ENCODE peak calls at places on chromosomes 1 and 21, in nine cellular contexts. Y, M, R, G, H, N, O, T and Z are unnamed samples. For H3K27me3, the result is how much of the 10 kb centered on the place peaks cover.

GRCh38 chr1:231240531-231240882 is 505 bp upstream of the GNPAT start:
- DNase-seq in O (no peak), H (no peak), M (no peak), Y (no peak), R (no peak), T (no peak), G (no peak), N (no peak), Z (no peak)

GRCh38 chr1:33893147-33893830 is 29.4 kb downstream of the HMGB4 start:
- DNase-seq in R (peak), N (no peak), Y (peak), G (no peak), T (no peak), O (no peak), H (no peak), M (no peak), Z (no peak)

GRCh38 chr1:3315399-3315798 is 139.1 kb upstream of the ARHGEF16 start:
- DNase-seq in T (no peak), R (no peak), M (no peak), N (no peak), H (no peak), G (no peak), Y (no peak), O (no peak), Z (no peak)

GRCh38 chr1:54107131-54107530 is 45.7 kb downstream of the CDCP2 start:
- DNase-seq in T (no peak), O (no peak), N (no peak), G (no peak), Y (no peak), M (no peak), H (no peak), R (no peak), Z (no peak)

GRCh38 chr1:43235451-43236121 is 34.2 kb upstream of the TMEM125 start:
- DNase-seq in M (no peak), G (no peak), Y (peak), N (no peak), R (no peak), T (no peak), O (peak), H (peak), Z (peak)

GRCh38 chr1:107153033-107153432 is 12.2 kb downstream of the NTNG1 start:
- DNase-seq in M (no peak), T (no peak), O (no peak), H (no peak), R (no peak), G (no peak), Y (no peak), N (no peak), Z (no peak)

GRCh38 chr1:21647431-21648373 is 21.5 kb downstream of the RAP1GAP start:
- DNase-seq in N (peak), M (peak), T (no peak), O (no peak), Y (no peak), R (peak), H (no peak), G (peak), Z (no peak)

GRCh38 chr21:35614412-35614901 is 445.9 kb downstream of the SETD4 start:
- DNase-seq in O (no peak), H (no peak), N (no peak), R (no peak), Y (no peak), G (no peak), M (peak), T (no peak), Z (no peak)

GRCh38 chr1:240967070-240967724 is 355.2 kb upstream of the GREM2 start:
- DNase-seq in M (no peak), G (no peak), H (no peak), N (no peak), R (no peak), O (no peak), T (no peak), Y (no peak), Z (no peak)

GRCh38 chr1:177017453-177017852 is 147.1 kb downstream of the ASTN1 start:
- DNase-seq in R (no peak), O (no peak), Y (no peak), H (no peak), M (no peak), T (no peak), G (no peak), N (no peak), Z (no peak)

GRCh38 chr1:81472387-81472786 is 328.3 kb upstream of the ADGRL2 start:
- DNase-seq in R (no peak), G (no peak), M (no peak), H (no peak), N (no peak), T (no peak), Y (no peak), O (no peak), Z (no peak)

GRCh38 chr1:97797403-97798183 is 123.2 kb downstream of the DPYD start:
- DNase-seq in M (no peak), R (no peak), G (no peak), O (peak), T (no peak), Y (no peak), H (no peak), N (no peak), Z (no peak)

GRCh38 chr1:34784751-34785221 is 3.8 kb downstream of the GJB3 start:
- DNase-seq in R (no peak), Y (peak), G (no peak), M (no peak), T (no peak), H (no peak), N (no peak), O (no peak), Z (no peak)

GRCh38 chr21:43323244-43324005 is 103.5 kb downstream of the SIK1 start:
- DNase-seq in N (peak), H (peak), T (peak), Y (no peak), R (no peak), G (peak), O (peak), M (no peak), Z (peak)

GRCh38 chr1:30345525-30346145 is 377.8 kb downstream of the MATN1 start:
- DNase-seq in R (no peak), N (no peak), G (no peak), O (no peak), T (no peak), H (no peak), Y (no peak), M (no peak), Z (no peak)

GRCh38 chr1:235047331-235047871 is 81.2 kb downstream of the TOMM20 start:
- DNase-seq in T (no peak), N (no peak), O (no peak), M (no peak), G (no peak), Y (no peak), R (no peak), H (no peak), Z (peak)

GRCh38 chr1:115717541-115717940 is 51.0 kb downstream of the CASQ2 start:
- DNase-seq in N (peak), T (no peak), H (no peak), M (peak), G (peak), Y (peak), R (no peak), O (no peak), Z (peak)

GRCh38 chr21:31558839-31559367 is 100.6 kb upstream of the SOD1 start:
- DNase-seq in T (peak), M (peak), H (peak), Y (peak), G (peak), O (peak), N (peak), R (peak), Z (peak)

GRCh38 chr21:44331650-44332306 is 7.4 kb downstream of the CFAP410 start:
- DNase-seq in N (no peak), M (no peak), Y (no peak), G (no peak), T (no peak), O (peak), H (no peak), R (no peak), Z (no peak)

GRCh38 chr1:150477320-150477719 is 9.9 kb upstream of the TARS2 start:
- DNase-seq in H (no peak), N (no peak), O (no peak), Y (no peak), G (peak), M (no peak), T (no peak), R (no peak), Z (no peak)

GRCh38 chr21:31730687-31731111 is 1.2 kb downstream of the SCAF4 start:
- DNase-seq in M (no peak), T (no peak), O (no peak), N (no peak), R (no peak), G (no peak), Y (no peak), H (no peak), Z (no peak)

GRCh38 chr1:31703431-31704260 is at the start of gene COL16A1:
- DNase-seq in Y (peak), M (no peak), O (peak), H (peak), R (no peak), T (peak), G (peak), N (peak), Z (peak)

GRCh38 chr1:187236145-187236544 is 407.4 kb downstream of the PLA2G4A start:
- DNase-seq in M (no peak), G (no peak), R (no peak), Y (no peak), T (no peak), H (no peak), N (no peak), O (no peak), Z (no peak)

GRCh38 chr1:43302226-43302625 is 1.4 kb downstream of the TIE1 start:
- DNase-seq in T (no peak), G (no peak), Y (no peak), H (no peak), R (no peak), N (no peak), O (no peak), M (no peak), Z (no peak)

GRCh38 chr1:93501399-93501798 is 53.5 kb downstream of the FNBP1L start:
- DNase-seq in M (no peak), Y (no peak), O (no peak), T (no peak), G (no peak), H (no peak), N (no peak), R (no peak), Z (no peak)

GRCh38 chr1:164785841-164786534 is 227.0 kb downstream of the PBX1 start:
- DNase-seq in N (peak), O (no peak), R (no peak), H (no peak), G (no peak), Y (no peak), T (no peak), M (no peak), Z (peak)

GRCh38 chr1:8006037-8006963 is 19.8 kb downstream of the ERRFI1 start:
- DNase-seq in M (no peak), N (peak), G (no peak), O (no peak), Y (no peak), R (no peak), T (no peak), H (no peak), Z (no peak)
- H3K27ac ChIP-seq in M (peak), N (peak), G (peak), O (peak), Y (peak), R (peak), T (no peak), H (peak), Z (peak)

GRCh38 chr1:47708658-47709301 is 270.9 kb downstream of the FOXD2 start:
- DNase-seq in O (no peak), R (no peak), Y (no peak), N (no peak), H (no peak), M (no peak), T (no peak), G (no peak), Z (no peak)

GRCh38 chr1:47711211-47711847 is 273.5 kb downstream of the FOXD2 start:
- DNase-seq in R (no peak), H (no peak), M (no peak), G (no peak), N (no peak), Y (peak), O (no peak), T (no peak), Z (no peak)

GRCh38 chr1:47707887-47708535 is 270.2 kb downstream of the FOXD2 start:
- DNase-seq in O (no peak), H (no peak), Y (no peak), T (no peak), M (no peak), N (no peak), G (no peak), R (no peak), Z (no peak)

GRCh38 chr1:47710075-47711071 is 272.5 kb downstream of the FOXD2 start:
- DNase-seq in M (peak), H (peak), T (peak), Y (peak), N (peak), R (no peak), G (peak), O (peak), Z (peak)

GRCh38 chr1:47709302-47710074 is 271.6 kb downstream of the FOXD2 start:
- DNase-seq in H (no peak), Y (no peak), T (no peak), N (peak), O (peak), G (no peak), R (no peak), M (no peak), Z (no peak)
- H3K27me3 ChIP-seq in H (under half), Y (under half), T (half or more), N (under half), O (half or more), G (under half), R (half or more), M (under half), Z (under half)

GRCh38 chr1:64472805-64473204 is 2.9 kb downstream of the CACHD1 start:
- DNase-seq in M (no peak), O (no peak), N (no peak), Y (no peak), G (no peak), H (no peak), T (no peak), R (no peak), Z (no peak)

GRCh38 chr1:64473367-64473766 is 3.4 kb downstream of the CACHD1 start:
- DNase-seq in H (no peak), G (no peak), R (no peak), Y (no peak), N (no peak), M (no peak), O (no peak), T (no peak), Z (no peak)

GRCh38 chr1:64470670-64471217 is 815 bp downstream of the CACHD1 start:
- DNase-seq in R (no peak), T (no peak), M (no peak), O (peak), Y (peak), H (no peak), G (peak), N (peak), Z (peak)

GRCh38 chr1:64471218-64471719 is 1.3 kb downstream of the CACHD1 start:
- DNase-seq in T (no peak), Y (peak), H (peak), M (no peak), N (peak), O (peak), R (no peak), G (peak), Z (peak)

DNA sequence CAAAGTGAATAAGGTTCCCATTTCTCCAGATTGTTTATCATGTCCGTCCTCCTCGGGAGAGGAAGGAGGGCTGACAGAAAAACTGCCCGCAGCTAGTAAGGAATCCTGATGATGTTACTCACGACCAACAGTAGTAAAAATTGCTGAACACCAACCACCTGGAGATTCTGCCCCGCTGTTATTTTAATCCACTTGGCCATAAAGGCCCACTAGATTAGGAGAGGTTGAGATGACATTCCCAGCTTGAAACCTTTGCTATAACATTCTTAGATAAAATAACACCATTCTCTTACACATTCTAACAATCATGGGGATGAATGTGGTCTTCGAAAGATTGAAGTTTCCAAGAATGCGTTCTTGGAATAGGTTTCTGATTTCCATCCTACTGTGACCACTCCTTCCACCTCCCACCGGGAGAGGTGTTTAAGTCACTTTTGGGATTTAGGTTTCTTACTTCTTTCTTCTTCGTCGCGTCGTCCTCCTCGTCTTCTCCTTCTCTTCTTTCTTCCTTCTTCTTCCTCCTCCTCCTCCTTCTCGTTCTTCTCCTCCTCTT is 1.9 kb downstream of the CACHD1 start:
- DNase-seq in Y (no peak), T (no peak), R (no peak), M (no peak), G (no peak), O (no peak), N (no peak), H (no peak), Z (no peak)
- H3K27ac ChIP-seq in Y (no peak), T (peak), R (no peak), M (no peak), G (no peak), O (peak), N (no peak), H (peak), Z (no peak)

GRCh38 chr1:156882543-156882942 is 11.0 kb upstream of the PEAR1 start:
- DNase-seq in M (no peak), G (no peak), H (no peak), T (no peak), O (no peak), Y (no peak), R (no peak), N (no peak), Z (no peak)
- H3K27me3 ChIP-seq in M (under half), G (under half), H (under half), T (under half), O (under half), Y (under half), R (half or more), N (under half), Z (under half)

GRCh38 chr1:216015116-216015515 is 408.1 kb downstream of the USH2A start:
- DNase-seq in T (no peak), R (no peak), M (no peak), N (no peak), O (no peak), Y (no peak), H (no peak), G (no peak), Z (no peak)

GRCh38 chr1:216024546-216024945 is 398.7 kb downstream of the USH2A start:
- DNase-seq in N (no peak), O (no peak), G (no peak), Y (no peak), T (no peak), H (no peak), R (no peak), M (no peak), Z (no peak)

DNA sequence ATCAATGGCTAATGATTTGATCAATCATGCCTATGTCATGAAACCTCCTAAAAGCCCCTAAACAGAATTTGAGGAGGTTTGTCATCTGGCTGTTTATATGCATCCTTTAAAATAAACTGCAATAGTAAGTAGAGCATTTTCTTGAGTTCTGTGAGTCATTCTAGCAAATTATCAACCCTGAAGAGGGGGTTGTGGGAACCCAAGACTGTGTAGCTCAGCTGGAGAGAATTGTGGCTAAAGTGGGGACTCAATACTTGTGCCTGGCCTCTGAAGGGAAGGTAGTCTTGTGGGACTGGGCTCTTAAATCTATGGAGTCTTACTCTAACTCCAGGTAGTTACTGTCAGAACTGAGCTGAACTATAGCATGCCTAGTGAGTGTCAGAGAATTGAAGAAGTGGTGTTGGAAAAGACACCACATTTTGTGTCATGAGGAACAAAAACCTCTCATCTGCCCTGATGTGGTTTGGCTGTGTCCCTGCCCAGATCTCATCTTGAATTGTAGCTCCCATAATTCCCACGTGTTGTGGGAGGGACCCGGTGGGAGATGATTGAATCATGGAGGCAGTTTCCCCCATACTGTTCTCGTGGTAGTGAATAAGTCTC is 402.4 kb downstream of the USH2A start:
- DNase-seq in O (no peak), H (no peak), G (no peak), N (no peak), M (no peak), R (no peak), Y (no peak), T (no peak), Z (no peak)
- H3K27ac ChIP-seq in O (no peak), H (no peak), G (no peak), N (no peak), M (no peak), R (no peak), Y (no peak), T (no peak), Z (no peak)

GRCh38 chr1:225364439-225364838 is 63.4 kb downstream of the LBR start:
- DNase-seq in G (no peak), O (no peak), M (no peak), R (no peak), Y (no peak), T (no peak), H (no peak), N (no peak), Z (no peak)
- H3K27me3 ChIP-seq in G (under half), O (under half), M (under half), R (under half), Y (under half), T (under half), H (under half), N (under half), Z (under half)

GRCh38 chr1:186193224-186193623 is 181.8 kb downstream of the TPR start:
- DNase-seq in G (no peak), R (no peak), O (no peak), T (no peak), N (no peak), Y (no peak), M (no peak), H (no peak), Z (no peak)

GRCh38 chr1:186195377-186195931 is 179.6 kb downstream of the TPR start:
- DNase-seq in M (no peak), R (no peak), O (no peak), T (no peak), N (no peak), Y (no peak), G (no peak), H (no peak), Z (no peak)

GRCh38 chr1:186189156-186189555 is 185.9 kb downstream of the TPR start:
- DNase-seq in M (no peak), R (no peak), H (no peak), T (no peak), O (no peak), G (no peak), N (no peak), Y (no peak), Z (no peak)

GRCh38 chr1:186191511-186191910 is 183.5 kb downstream of the TPR start:
- DNase-seq in N (no peak), O (no peak), G (no peak), R (no peak), H (no peak), Y (no peak), T (no peak), M (no peak), Z (no peak)

DNA sequence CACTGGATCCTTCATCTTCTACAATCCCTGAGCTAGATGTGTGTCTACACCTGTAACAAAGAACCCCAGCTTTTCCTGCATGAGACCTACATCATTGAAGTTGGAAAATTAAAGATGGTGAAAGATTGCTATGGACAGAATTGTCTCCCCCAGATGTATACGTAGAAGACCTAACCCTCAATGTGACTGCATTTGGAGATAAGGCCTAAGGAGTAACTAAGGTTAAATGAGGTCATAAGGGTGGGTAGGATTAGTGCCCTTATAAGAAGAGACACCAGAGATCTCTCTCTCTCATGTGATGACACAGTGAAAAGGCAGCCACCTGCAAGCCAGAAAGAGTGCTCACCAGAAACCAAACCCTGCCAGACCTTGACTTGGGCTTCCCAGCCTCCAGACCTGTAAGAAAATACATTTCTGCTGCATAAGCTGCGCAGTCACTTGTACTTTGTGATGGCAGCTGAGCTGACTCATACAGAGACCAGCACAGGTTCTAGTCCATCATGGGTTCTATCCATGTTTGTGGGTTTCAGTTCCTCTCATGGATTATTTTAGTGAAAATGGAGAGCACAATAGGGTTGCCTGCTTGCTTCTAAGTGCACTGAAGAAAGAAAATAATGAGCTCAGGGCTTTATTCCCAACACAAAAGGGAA is 180.8 kb downstream of the TPR start:
- DNase-seq in M (no peak), H (no peak), Y (no peak), T (no peak), N (no peak), G (no peak), O (no peak), R (no peak), Z (no peak)
- H3K27ac ChIP-seq in M (no peak), H (no peak), Y (no peak), T (no peak), N (no peak), G (no peak), O (no peak), R (no peak), Z (no peak)

GRCh38 chr1:112358061-112358770 is 37.8 kb upstream of the CTTNBP2NL start:
- DNase-seq in T (no peak), G (no peak), R (no peak), O (no peak), Y (no peak), H (no peak), N (no peak), M (no peak), Z (no peak)
- H3K27me3 ChIP-seq in T (under half), G (under half), R (under half), O (under half), Y (under half), H (under half), N (under half), M (under half), Z (under half)